ENCODE peak calls at places on chromosomes 1 and 21, in six cellular contexts. L is choroid plexus epithelial cell, Y is GM13977, S is fibroblast of lung, K is tibial artery, D is psoas muscle. A is an unnamed sample.

GRCh38 chr1:33626801-33627200 is 154.4 kb downstream of the ZSCAN20 start:
- DNase-seq in L (no peak), D (no peak), K (no peak), Y (no peak), S (no peak), A (no peak)

GRCh38 chr1:167922023-167922422 is 8.1 kb upstream of the ADCY10 start:
- DNase-seq in D (no peak), Y (peak; percentile 36), L (peak; percentile 78), S (peak; percentile 51), K (no peak), A (no peak)

GRCh38 chr1:125086611-125087010 is 3901.8 kb downstream of the SRGAP2C start:
- DNase-seq in S (no peak), L (no peak), D (peak; percentile 26), Y (no peak), K (no peak), A (no peak)

GRCh38 chr1:2480236-2480985 is 4.3 kb downstream of the PLCH2 start:
- DNase-seq in S (no peak), Y (no peak), L (no peak), D (no peak), K (no peak), A (no peak)

GRCh38 chr1:32525661-32526444 is 13.4 kb upstream of the ZBTB8A start:
- DNase-seq in D (no peak), K (no peak), Y (no peak), S (no peak), L (no peak), A (no peak)

GRCh38 chr21:44306926-44307687 is 7.3 kb downstream of the PFKL start:
- DNase-seq in K (no peak), L (peak; percentile 49), D (no peak), S (no peak), Y (no peak), A (no peak)

GRCh38 chr1:76141898-76142297 is 67.4 kb downstream of the ST6GALNAC3 start:
- DNase-seq in L (no peak), K (no peak), S (no peak), D (no peak), Y (no peak), A (no peak)

GRCh38 chr1:94539496-94539895 is 2.1 kb downstream of the F3 start:
- DNase-seq in D (no peak), Y (no peak), S (no peak), L (no peak), K (no peak), A (peak; percentile 93)

GRCh38 chr1:221100196-221100950 is 221.1 kb downstream of the HLX start:
- DNase-seq in Y (no peak), L (peak; percentile 67), D (no peak), S (peak; percentile 87), K (no peak), A (peak; percentile 70)

GRCh38 chr1:66350001-66350547 is 183.9 kb upstream of the SGIP1 start:
- DNase-seq in S (no peak), D (no peak), Y (no peak), L (no peak), K (no peak), A (no peak)

GRCh38 chr1:80915491-80915890 is 885.2 kb upstream of the ADGRL2 start:
- DNase-seq in D (no peak), K (no peak), Y (no peak), L (no peak), S (no peak), A (no peak)
- TF ChIP-seq CTCF in D (no peak), K (no peak), Y (no peak), L (no peak), S (no peak), A (no peak)

GRCh38 chr1:110964400-110964903 is 730 bp upstream of the LRIF1 start:
- DNase-seq in D (no peak), S (no peak), L (no peak), Y (no peak), K (no peak), A (no peak)

GRCh38 chr1:110962892-110963665 is 643 bp downstream of the LRIF1 start:
- DNase-seq in L (peak; percentile 93), Y (peak; percentile 30), K (peak; percentile 29), S (peak; percentile 88), D (peak; percentile 69), A (no peak)

GRCh38 chr1:110960777-110961420 is 2.8 kb downstream of the LRIF1 start:
- DNase-seq in D (no peak), S (no peak), L (no peak), Y (no peak), K (no peak), A (no peak)

GRCh38 chr1:110961902-110962301 is 1.8 kb downstream of the LRIF1 start:
- DNase-seq in L (no peak), S (no peak), K (no peak), Y (no peak), D (no peak), A (no peak)

GRCh38 chr1:110963666-110964399 is at the start of gene LRIF1:
- DNase-seq in K (peak; percentile 98), Y (peak; percentile 93), L (peak; percentile 100), S (peak; percentile 100), D (peak; percentile 100), A (peak; percentile 51)
- TF ChIP-seq CTCF in K (peak; percentile 54), Y (peak; percentile 13), L (peak; percentile 56), S (peak; percentile 60), D (peak; percentile 51), A (no peak)

DNA sequence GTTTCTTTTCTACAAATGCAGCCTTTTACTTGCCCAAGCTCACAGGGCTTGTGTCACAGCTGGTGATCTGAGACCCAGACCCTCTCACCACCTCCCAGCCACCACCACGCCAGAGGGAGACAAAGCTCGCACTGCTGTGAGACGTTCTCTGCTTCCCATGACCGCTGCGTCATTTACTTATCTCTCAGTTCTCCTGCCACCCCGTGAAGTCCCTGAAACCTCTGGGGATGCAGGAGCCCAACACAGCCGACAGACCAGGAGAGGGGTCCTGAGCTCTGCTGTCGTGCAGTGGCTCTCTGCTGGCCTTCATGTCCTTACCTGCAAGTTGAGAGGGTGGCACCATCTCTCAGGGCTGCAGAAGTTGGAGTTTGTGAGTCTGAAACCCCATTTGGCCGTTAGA is 77.7 kb downstream of the SLC16A1 start:
- DNase-seq in S (no peak), D (no peak), L (no peak), K (no peak), Y (no peak), A (no peak)
- TF ChIP-seq CTCF in S (no peak), D (no peak), L (no peak), K (no peak), Y (no peak), A (no peak)

GRCh38 chr21:18387994-18388393 is 15.6 kb downstream of the TMPRSS15 start:
- DNase-seq in Y (no peak), D (no peak), L (no peak), S (no peak), K (no peak), A (no peak)
- TF ChIP-seq CTCF in Y (no peak), D (no peak), L (peak; percentile 3), S (no peak), K (no peak), A (peak; percentile 21)

GRCh38 chr1:45490623-45491463 is at the start of gene TESK2:
- DNase-seq in L (peak; percentile 100), D (peak; percentile 98), Y (peak; percentile 95), K (peak; percentile 98), S (peak; percentile 99), A (peak; percentile 100)
- TF ChIP-seq CTCF in L (no peak), D (no peak), Y (no peak), K (peak; percentile 54), S (no peak), A (no peak)

DNA sequence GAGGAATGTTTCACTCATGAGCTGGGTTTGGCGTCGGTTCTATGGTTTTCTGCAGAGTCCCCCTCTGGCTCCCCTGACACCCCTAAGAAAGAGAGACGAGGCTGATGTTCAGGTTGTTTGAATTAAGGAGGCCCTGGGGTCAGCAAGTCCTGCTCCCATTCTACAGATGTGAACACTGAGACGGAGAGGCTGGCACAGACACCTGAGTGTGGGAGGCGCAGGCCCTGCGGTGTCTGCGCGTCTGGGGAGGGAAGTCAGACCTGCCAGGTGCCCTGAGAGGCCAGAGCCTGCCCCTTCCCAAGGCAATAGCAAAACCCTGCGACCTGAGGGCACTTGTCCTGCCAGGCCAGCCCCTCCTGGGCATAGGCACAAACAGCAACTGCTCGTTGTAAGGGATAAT is 47.7 kb downstream of the MEGF6 start:
- DNase-seq in K (no peak), S (no peak), D (no peak), L (no peak), Y (no peak), A (no peak)
- TF ChIP-seq CTCF in K (no peak), S (no peak), D (no peak), L (no peak), Y (no peak), A (no peak)

GRCh38 chr1:20368866-20369545 is 78.3 kb downstream of the VWA5B1 start:
- DNase-seq in L (no peak), Y (no peak), K (no peak), D (no peak), S (no peak), A (no peak)

GRCh38 chr1:20367626-20368025 is 77.0 kb downstream of the VWA5B1 start:
- DNase-seq in S (no peak), Y (no peak), L (no peak), K (no peak), D (no peak), A (no peak)

GRCh38 chr1:20366076-20366765 is 75.5 kb downstream of the VWA5B1 start:
- DNase-seq in D (no peak), K (no peak), L (no peak), Y (no peak), S (peak; percentile 62), A (no peak)

GRCh38 chr1:20365421-20366075 is 74.9 kb downstream of the VWA5B1 start:
- DNase-seq in L (no peak), K (no peak), D (no peak), S (no peak), Y (no peak), A (no peak)

GRCh38 chr1:20366766-20367602 is 76.3 kb downstream of the VWA5B1 start:
- DNase-seq in L (peak; percentile 49), Y (peak; percentile 60), K (no peak), S (peak; percentile 58), D (peak; percentile 69), A (no peak)
- TF ChIP-seq CTCF in L (peak; percentile 71), Y (peak; percentile 33), K (no peak), S (peak; percentile 85), D (peak; percentile 51), A (no peak)

A was measured in MCF 10A.